ENCODE peak calls at places on chromosomes 16 and 17, in nine cellular contexts. T is IMR-90; G is ovary; Q is adrenal gland; O is CD8-positive, alpha-beta memory T cell; V is neuronal stem cell; A is cardiac muscle cell; W is Panc1; H is thoracic aorta. C is an unnamed sample. For H3K4me1 and H3K9me3, the result is how much of the 10 kb centered on the place peaks cover.

GRCh38 chr16:79885320-79885719 is 284.8 kb upstream of the MAF start:
- DNase-seq in T (no peak), G (no peak), Q (no peak), O (no peak), V (no peak), A (no peak), W (no peak), H (no peak), C (no peak)

GRCh38 chr16:17590711-17591654 is 120.2 kb upstream of the XYLT1 start:
- DNase-seq in T (no peak), G (no peak), Q (no peak), O (peak), V (no peak), A (no peak), W (no peak), H (no peak), C (no peak)

GRCh38 chr16:50302472-50303005 is 36.2 kb downstream of the ADCY7 start:
- DNase-seq in T (no peak), G (no peak), Q (no peak), O (no peak), V (no peak), A (no peak), W (no peak), H (no peak), C (no peak)

GRCh38 chr17:65154770-65155589 is 17.8 kb downstream of the RGS9 start:
- DNase-seq in T (peak), G (no peak), Q (no peak), O (no peak), V (no peak), A (no peak), W (no peak), H (no peak), C (peak)

GRCh38 chr17:14604920-14605599 is 304.2 kb downstream of the HS3ST3B1 start:
- DNase-seq in T (no peak), G (no peak), Q (peak), O (no peak), V (no peak), A (no peak), W (no peak), H (no peak), C (peak)

GRCh38 chr16:20308801-20309590 is 18.3 kb downstream of the GP2 start:
- DNase-seq in T (no peak), G (no peak), Q (no peak), O (no peak), V (no peak), A (no peak), W (no peak), H (no peak), C (no peak)

GRCh38 chr16:73000020-73000906 is 47.7 kb downstream of the ZFHX3 start:
- DNase-seq in T (no peak), G (no peak), Q (no peak), O (no peak), V (no peak), A (no peak), W (no peak), H (no peak), C (no peak)

GRCh38 chr17:56960596-56961538 is at the start of gene COIL:
- DNase-seq in T (peak), G (peak), Q (peak), O (peak), V (peak), A (peak), W (peak), H (peak), C (peak)

GRCh38 chr16:53041196-53041977 is 11.3 kb downstream of the CHD9NB start:
- DNase-seq in T (peak), G (peak), Q (no peak), O (no peak), V (no peak), A (no peak), W (no peak), H (no peak), C (no peak)

GRCh38 chr17:9230861-9231260 is 209.6 kb downstream of the NTN1 start:
- DNase-seq in T (no peak), G (no peak), Q (no peak), O (no peak), V (no peak), A (no peak), W (no peak), H (no peak), C (no peak)

GRCh38 chr16:55323637-55324490 is at the start of gene IRX6:
- DNase-seq in T (no peak), G (no peak), Q (no peak), O (no peak), V (peak), A (peak), W (no peak), H (no peak), C (no peak)

GRCh38 chr17:45221081-45221996 is at the start of gene FMNL1:
- DNase-seq in T (no peak), G (no peak), Q (peak), O (peak), V (no peak), A (no peak), W (no peak), H (no peak), C (peak)

GRCh38 chr17:62937636-62938035 is 28.4 kb upstream of the TANC2 start:
- DNase-seq in T (no peak), G (no peak), Q (no peak), O (no peak), V (no peak), A (no peak), W (no peak), H (no peak), C (no peak)

GRCh38 chr17:30720013-30720471 is 104.5 kb downstream of the CRLF3 start:
- DNase-seq in T (no peak), G (no peak), Q (peak), O (no peak), V (no peak), A (no peak), W (no peak), H (no peak), C (no peak)

GRCh38 chr16:14640538-14640937 is 7.8 kb downstream of the BFAR start:
- DNase-seq in T (no peak), G (no peak), Q (no peak), O (no peak), V (no peak), A (no peak), W (no peak), H (no peak), C (no peak)

GRCh38 chr16:14641877-14642276 is 9.1 kb downstream of the BFAR start:
- DNase-seq in T (no peak), G (no peak), Q (no peak), O (no peak), V (no peak), A (no peak), W (no peak), H (no peak), C (no peak)

GRCh38 chr16:14635394-14636145 is 2.8 kb downstream of the BFAR start:
- DNase-seq in T (no peak), G (no peak), Q (no peak), O (no peak), V (no peak), A (no peak), W (no peak), H (no peak), C (no peak)

GRCh38 chr16:14641206-14641605 is 8.5 kb downstream of the BFAR start:
- DNase-seq in T (no peak), G (no peak), Q (no peak), O (no peak), V (no peak), A (no peak), W (no peak), H (no peak), C (no peak)
- H3K27ac ChIP-seq in T (no peak), G (no peak), Q (no peak), O (no peak), V (no peak), A (no peak), W (no peak), H (no peak), C (no peak)

GRCh38 chr17:1091190-1091534 is 88.6 kb downstream of the ABR start:
- DNase-seq in T (no peak), G (no peak), Q (no peak), O (no peak), V (no peak), A (no peak), W (no peak), H (no peak), C (no peak)

GRCh38 chr17:1087381-1088241 is 90.7 kb downstream of the TIMM22 start:
- DNase-seq in T (no peak), G (peak), Q (peak), O (no peak), V (no peak), A (peak), W (no peak), H (peak), C (peak)

GRCh38 chr17:1091885-1092284 is 87.9 kb downstream of the ABR start:
- DNase-seq in T (no peak), G (no peak), Q (no peak), O (no peak), V (no peak), A (no peak), W (no peak), H (no peak), C (no peak)

GRCh38 chr17:1090454-1091189 is 89.2 kb downstream of the ABR start:
- DNase-seq in T (no peak), G (no peak), Q (no peak), O (no peak), V (no peak), A (no peak), W (no peak), H (no peak), C (no peak)

GRCh38 chr17:1089915-1090314 is 89.9 kb downstream of the ABR start:
- DNase-seq in T (no peak), G (no peak), Q (peak), O (no peak), V (no peak), A (no peak), W (no peak), H (no peak), C (no peak)
- H3K4me1 ChIP-seq in T (under half), G (under half), Q (under half), O (under half), V (under half), A (under half), W (under half), H (under half), C (under half)

DNA sequence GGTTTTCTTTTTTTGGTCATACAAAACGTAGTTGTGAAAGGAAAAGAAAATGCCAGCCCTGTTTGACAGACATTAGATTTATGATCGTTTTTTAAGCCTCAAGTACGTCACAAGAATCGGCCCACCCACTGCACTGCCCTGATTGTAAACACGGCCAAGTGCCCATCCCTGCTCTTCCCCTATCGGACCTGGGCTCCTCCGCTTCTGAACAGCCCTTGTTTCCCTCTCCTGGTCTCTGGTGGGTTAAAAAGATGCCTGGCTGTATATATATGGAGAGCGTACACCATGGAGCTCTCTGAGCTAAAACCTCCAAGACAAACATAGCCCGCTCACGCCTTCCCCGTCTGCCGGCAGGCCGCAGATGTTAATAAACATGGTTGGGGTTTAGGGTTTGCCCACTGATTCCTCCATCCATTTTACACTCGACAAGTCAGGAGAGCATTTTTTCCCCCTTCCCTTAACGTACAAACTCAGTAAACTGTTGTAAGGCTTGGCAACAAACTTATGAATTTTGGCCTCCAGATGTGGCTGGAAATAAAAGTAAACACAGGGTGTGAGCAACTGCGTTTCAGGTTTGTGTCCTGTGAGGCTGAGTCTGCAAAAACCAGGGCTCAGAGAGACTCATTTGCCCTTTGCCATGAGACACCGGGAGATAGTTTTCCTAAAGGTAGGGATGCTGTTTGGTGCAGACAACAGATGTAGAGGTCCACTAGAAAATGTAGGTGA is 325.9 kb downstream of the SOX9 start:
- DNase-seq in T (peak), G (no peak), Q (no peak), O (no peak), V (no peak), A (no peak), W (no peak), H (no peak), C (no peak)
- H3K9me3 ChIP-seq in T (under half), G (under half), Q (under half), O (under half), V (under half), A (under half), W (under half), H (under half), C (under half)

DNA sequence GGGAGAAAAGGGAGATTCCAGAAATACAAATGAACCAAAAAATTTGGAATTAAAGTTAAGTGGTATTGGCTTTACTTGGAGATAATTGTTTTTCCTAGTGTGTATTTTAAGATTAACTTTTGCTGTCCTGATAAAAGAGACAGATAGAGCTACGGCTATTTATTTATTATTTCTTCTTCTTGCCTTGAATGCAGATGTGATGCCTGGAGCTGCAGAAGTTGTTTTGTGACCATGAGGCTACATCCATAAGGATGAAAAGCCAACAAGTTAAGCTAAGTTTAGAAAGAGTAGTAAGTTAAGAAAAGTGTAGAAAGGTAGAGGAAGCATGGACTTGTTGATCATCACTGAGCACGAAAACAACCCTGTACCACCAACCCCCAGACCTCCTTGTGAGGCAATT is 41.7 kb downstream of the SOX9 start:
- DNase-seq in T (no peak), G (no peak), Q (no peak), O (no peak), V (no peak), A (no peak), W (no peak), H (no peak), C (no peak)
- H3K27ac ChIP-seq in T (no peak), G (no peak), Q (no peak), O (no peak), V (no peak), A (no peak), W (no peak), H (no peak), C (no peak)

C was measured in OCI-LY7.